ENCODE peak calls at places on chromosome 13, in ten cellular contexts. S is suprapubic skin, O is breast epithelium, E is prostate gland, R is esophagus muscularis mucosa, Q is HL-60, A is HepG2, Z is SK-N-SH, D is K562, H is Panc1. N is an unnamed sample.

GRCh38 chr13:32150239-32150638 is 118.7 kb downstream of the FRY start:
- DNase-seq in Q (no peak), R (no peak), A (no peak), H (no peak), O (no peak), Z (no peak), D (no peak), E (no peak), S (no peak), N (no peak)

GRCh38 chr13:112348642-112349345 is 27.4 kb upstream of the SPACA7 start:
- DNase-seq in Z (no peak), Q (no peak), E (no peak), A (no peak), O (no peak), H (no peak), D (no peak), S (peak), R (no peak), N (peak)

GRCh38 chr13:76791290-76791664 is 94.9 kb downstream of the KCTD12 start:
- DNase-seq in H (no peak), A (no peak), Q (no peak), D (no peak), E (no peak), R (no peak), S (no peak), O (no peak), Z (no peak), N (no peak)

GRCh38 chr13:39370554-39370953 is 232.4 kb downstream of the LHFPL6 start:
- DNase-seq in D (no peak), H (no peak), A (no peak), O (no peak), S (no peak), R (no peak), Z (no peak), Q (no peak), E (peak), N (no peak)

GRCh38 chr13:36872621-36873020 is 47.4 kb downstream of the SMAD9 start:
- DNase-seq in D (no peak), E (peak), Z (no peak), A (no peak), O (no peak), H (no peak), Q (no peak), R (peak), S (no peak), N (no peak)

GRCh38 chr13:43204591-43204990 is 181.2 kb downstream of the DNAJC15 start:
- DNase-seq in E (no peak), R (no peak), Z (no peak), Q (no peak), O (no peak), D (no peak), H (no peak), A (no peak), S (no peak), N (no peak)

GRCh38 chr13:102651392-102651791 is 43.5 kb downstream of the METTL21C start:
- DNase-seq in S (no peak), A (no peak), O (no peak), E (no peak), H (no peak), R (no peak), Z (no peak), Q (no peak), D (no peak), N (no peak)

GRCh38 chr13:40189885-40190655 is 476.4 kb downstream of the FOXO1 start:
- DNase-seq in Z (peak), S (no peak), H (no peak), R (no peak), E (no peak), Q (no peak), O (no peak), A (no peak), D (no peak), N (no peak)

GRCh38 chr13:60572003-60572792 is 175.2 kb downstream of the TDRD3 start:
- DNase-seq in H (peak), S (no peak), O (no peak), D (no peak), Q (no peak), Z (no peak), E (no peak), A (peak), R (no peak), N (no peak)

GRCh38 chr13:38228322-38228721 is 121.3 kb upstream of the UFM1 start:
- DNase-seq in D (no peak), H (no peak), O (no peak), S (no peak), A (no peak), R (no peak), Z (no peak), E (no peak), Q (no peak), N (no peak)

GRCh38 chr13:58298556-58299135 is 667.1 kb downstream of the PCDH17 start:
- DNase-seq in A (peak), D (no peak), Q (no peak), R (no peak), S (no peak), Z (no peak), E (no peak), O (no peak), H (no peak), N (no peak)

GRCh38 chr13:50094615-50095293 is 79.5 kb downstream of the KCNRG start:
- DNase-seq in E (no peak), O (no peak), A (no peak), S (no peak), R (no peak), D (no peak), Z (no peak), Q (no peak), H (no peak), N (no peak)

GRCh38 chr13:106772202-106772601 is 204.3 kb upstream of the ARGLU1 start:
- DNase-seq in Z (no peak), E (no peak), O (no peak), H (no peak), Q (no peak), D (no peak), R (no peak), A (no peak), S (no peak), N (no peak)

GRCh38 chr13:112067121-112067741 is at the start of gene SOX1:
- DNase-seq in H (no peak), R (peak), Q (no peak), A (no peak), S (peak), O (no peak), Z (no peak), E (no peak), D (no peak), N (peak)

GRCh38 chr13:49319555-49320350 is 72.0 kb downstream of the CDADC1 start:
- DNase-seq in S (no peak), H (no peak), A (no peak), D (no peak), Q (no peak), Z (no peak), E (no peak), O (no peak), R (no peak), N (no peak)

GRCh38 chr13:40963927-40964326 is 55.2 kb downstream of the ELF1 start:
- DNase-seq in H (no peak), D (peak), E (no peak), S (no peak), R (no peak), A (no peak), Q (no peak), Z (no peak), O (no peak), N (no peak)

GRCh38 chr13:112783946-112784500 is 94.2 kb downstream of the ATP11A start:
- DNase-seq in Q (no peak), D (no peak), Z (no peak), E (no peak), R (no peak), H (no peak), A (no peak), S (no peak), O (no peak), N (no peak)

GRCh38 chr13:60759499-60759898 is 362.5 kb downstream of the TDRD3 start:
- DNase-seq in D (no peak), E (peak), S (no peak), H (no peak), Z (peak), O (no peak), R (no peak), Q (no peak), A (peak), N (no peak)

GRCh38 chr13:36124236-36124822 is 6.9 kb downstream of the DCLK1 start:
- DNase-seq in E (no peak), Q (no peak), O (no peak), A (no peak), S (no peak), D (no peak), R (no peak), H (no peak), Z (no peak), N (no peak)

GRCh38 chr13:107927557-107927956 is 287.8 kb downstream of the LIG4 start:
- DNase-seq in O (no peak), A (no peak), Z (no peak), R (no peak), E (no peak), Q (no peak), S (no peak), D (peak), H (no peak), N (no peak)

GRCh38 chr13:25922373-25922772 is 129.4 kb downstream of the SHISA2 start:
- DNase-seq in E (no peak), S (no peak), R (no peak), H (no peak), Q (peak), D (no peak), O (no peak), Z (no peak), A (no peak), N (no peak)

GRCh38 chr13:67119481-67119883 is 110.7 kb downstream of the PCDH9 start:
- DNase-seq in D (no peak), Z (no peak), S (no peak), A (no peak), H (peak), E (no peak), Q (no peak), O (no peak), R (no peak), N (no peak)

GRCh38 chr13:39616087-39616694 is 13.2 kb upstream of the LHFPL6 start:
- DNase-seq in S (no peak), O (no peak), Q (peak), H (no peak), E (peak), Z (peak), A (peak), R (no peak), D (peak), N (no peak)

GRCh38 chr13:80337011-80337688 is 3.8 kb downstream of the SPRY2 start:
- DNase-seq in H (no peak), O (no peak), S (no peak), E (peak), R (no peak), Q (no peak), A (no peak), D (no peak), Z (peak), N (no peak)

GRCh38 chr13:41411536-41411935 is 45.8 kb upstream of the RGCC start:
- DNase-seq in D (peak), A (peak), H (no peak), R (peak), Z (no peak), O (no peak), S (no peak), E (peak), Q (no peak), N (peak)

GRCh38 chr13:39036212-39036611 is 1.7 kb downstream of the PROSER1 start:
- DNase-seq in S (no peak), E (no peak), Z (no peak), Q (peak), H (no peak), R (no peak), O (no peak), D (no peak), A (peak), N (no peak)

GRCh38 chr13:106493569-106493968 is 41.9 kb downstream of the EFNB2 start:
- DNase-seq in Q (peak), R (no peak), E (no peak), D (no peak), H (no peak), O (no peak), Z (no peak), A (no peak), S (no peak), N (no peak)

GRCh38 chr13:40440990-40441820 is 225.2 kb downstream of the FOXO1 start:
- DNase-seq in Q (no peak), S (no peak), E (peak), Z (peak), H (no peak), D (no peak), R (no peak), A (no peak), O (peak), N (peak)

GRCh38 chr13:32687275-32687674 is 101.0 kb downstream of the PDS5B start:
- DNase-seq in A (no peak), R (no peak), Q (no peak), E (no peak), D (no peak), S (no peak), Z (no peak), O (no peak), H (no peak), N (no peak)

GRCh38 chr13:93847162-93847561 is 620.6 kb downstream of the GPC6 start:
- DNase-seq in E (no peak), Z (no peak), H (no peak), A (peak), O (no peak), S (no peak), D (no peak), Q (no peak), R (no peak), N (no peak)

GRCh38 chr13:82698941-82699340 is 1183.3 kb downstream of the SLITRK1 start:
- DNase-seq in Q (no peak), H (no peak), A (no peak), D (no peak), Z (no peak), O (no peak), S (no peak), R (no peak), E (no peak), N (no peak)

GRCh38 chr13:108795841-108796240 is 166.4 kb downstream of the MYO16 start:
- DNase-seq in R (no peak), Z (no peak), O (no peak), H (no peak), D (no peak), E (no peak), S (no peak), Q (no peak), A (no peak), N (no peak)

GRCh38 chr13:97004886-97005285 is 10.6 kb upstream of the OXGR1 start:
- DNase-seq in O (no peak), R (no peak), S (no peak), D (no peak), H (no peak), A (no peak), Z (no peak), Q (no peak), E (no peak), N (no peak)

GRCh38 chr13:113835461-113836274 is 28.2 kb downstream of the GAS6 start:
- DNase-seq in H (no peak), E (no peak), D (no peak), Q (no peak), Z (peak), O (no peak), R (no peak), S (no peak), A (no peak), N (no peak)

GRCh38 chr13:113838711-113839201 is 25.1 kb downstream of the GAS6 start:
- DNase-seq in O (no peak), R (no peak), D (no peak), E (no peak), S (no peak), Q (no peak), H (no peak), Z (no peak), A (no peak), N (no peak)

GRCh38 chr13:113836917-113837553 is 26.8 kb downstream of the GAS6 start:
- DNase-seq in S (no peak), A (no peak), Z (peak), O (no peak), Q (no peak), H (no peak), R (no peak), E (peak), D (no peak), N (no peak)

GRCh38 chr13:113839536-113840204 is 24.2 kb downstream of the GAS6 start:
- DNase-seq in O (no peak), H (no peak), Z (no peak), S (no peak), A (no peak), Q (no peak), D (no peak), R (no peak), E (no peak), N (no peak)

DNA sequence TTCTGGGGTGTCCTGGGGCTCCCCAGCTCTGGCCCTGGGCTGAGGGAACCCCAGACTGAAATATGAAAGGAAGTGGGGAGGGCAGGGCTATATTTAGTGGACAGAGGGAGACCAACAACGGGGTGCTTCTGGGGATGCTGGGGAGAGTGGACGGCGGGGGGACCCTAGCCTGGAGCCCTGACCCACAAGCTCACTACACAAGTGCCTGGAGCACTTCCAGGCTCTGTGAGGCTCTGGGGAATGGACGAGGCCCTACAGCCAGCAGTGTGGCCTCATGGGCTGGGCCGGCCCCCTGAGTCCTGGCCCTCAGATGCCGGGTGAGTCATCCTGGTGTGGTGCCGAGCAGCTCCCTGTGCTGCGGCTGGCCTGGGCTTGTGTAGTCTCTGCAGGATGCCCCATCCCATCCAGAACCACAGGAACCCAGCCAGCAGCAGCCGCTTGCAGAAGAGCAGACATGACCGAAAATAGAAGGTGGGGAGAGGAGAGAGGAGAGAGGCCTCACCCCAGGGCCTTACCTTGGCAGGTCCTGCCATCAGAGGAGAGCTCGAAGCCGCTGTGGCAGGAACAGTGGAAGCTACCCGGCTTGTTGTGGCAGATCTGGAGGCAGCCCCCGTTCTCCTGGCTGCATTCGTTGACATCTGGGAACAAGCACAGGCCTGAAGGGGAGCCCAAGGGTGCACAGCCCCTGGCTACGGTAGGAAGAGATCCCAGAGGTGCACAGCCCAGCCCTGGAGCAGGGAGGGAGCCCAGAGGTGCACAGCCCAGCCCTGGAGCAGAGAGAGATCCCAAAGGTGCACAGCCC is 26.1 kb downstream of the GAS6 start:
- DNase-seq in R (peak), S (peak), E (peak), O (peak), H (no peak), Z (peak), D (peak), Q (no peak), A (peak), N (no peak)
- H3K4me3 ChIP-seq in R (peak), S (peak), E (no peak), O (no peak), H (peak), Z (peak), D (no peak), Q (no peak), A (no peak), N (no peak)

GRCh38 chr13:78742659-78743058 is 83.7 kb upstream of the OBI1 start:
- DNase-seq in R (no peak), O (no peak), Z (no peak), Q (no peak), S (no peak), A (no peak), D (no peak), E (no peak), H (no peak), N (no peak)

GRCh38 chr13:78743972-78744371 is 85.0 kb upstream of the OBI1 start:
- DNase-seq in O (no peak), Q (no peak), A (no peak), D (no peak), E (no peak), S (no peak), R (no peak), H (no peak), Z (no peak), N (no peak)
- H3K27ac ChIP-seq in O (no peak), Q (no peak), A (no peak), D (no peak), E (no peak), S (no peak), R (no peak), H (no peak), Z (no peak), N (no peak)

GRCh38 chr13:110347088-110347487 is 40.0 kb downstream of the COL4A2 start:
- DNase-seq in O (no peak), D (no peak), Q (no peak), Z (no peak), E (no peak), R (no peak), H (no peak), S (no peak), A (no peak), N (no peak)

GRCh38 chr13:110348309-110348625 is 41.2 kb downstream of the COL4A2 start:
- DNase-seq in Z (no peak), Q (no peak), A (no peak), S (no peak), H (no peak), O (no peak), R (no peak), E (no peak), D (no peak), N (no peak)

GRCh38 chr13:110348751-110349150 is 41.7 kb downstream of the COL4A2 start:
- DNase-seq in Z (no peak), S (no peak), A (no peak), Q (no peak), H (no peak), D (no peak), E (no peak), R (no peak), O (no peak), N (no peak)

GRCh38 chr13:110346661-110347067 is 39.6 kb downstream of the COL4A2 start:
- DNase-seq in S (no peak), E (no peak), Q (no peak), Z (no peak), D (no peak), H (no peak), A (no peak), O (no peak), R (no peak), N (no peak)

GRCh38 chr13:110347535-110348308 is 40.6 kb downstream of the COL4A2 start:
- DNase-seq in A (peak), R (no peak), H (no peak), Q (no peak), D (no peak), O (peak), E (peak), S (no peak), Z (no peak), N (no peak)
- TF ChIP-seq POLR2AphosphoS5 in A (no peak), R (no peak), H (no peak), Q (no peak), D (no peak), O (no peak), E (peak), S (peak), Z (peak), N (peak)

GRCh38 chr13:46388308-46388707 is 1.3 kb upstream of the RUBCNL start:
- DNase-seq in H (no peak), S (no peak), Z (no peak), R (no peak), O (no peak), D (no peak), Q (no peak), E (no peak), A (no peak), N (no peak)

GRCh38 chr13:46388846-46389245 is 1.8 kb upstream of the RUBCNL start:
- DNase-seq in Z (no peak), S (no peak), D (no peak), Q (no peak), E (no peak), O (no peak), A (no peak), H (no peak), R (no peak), N (no peak)

GRCh38 chr13:46386426-46386995 is 541 bp downstream of the RUBCNL start:
- DNase-seq in E (no peak), R (no peak), Q (no peak), O (no peak), Z (peak), S (no peak), H (no peak), D (no peak), A (no peak), N (peak)

GRCh38 chr13:46385946-46386345 is 1.1 kb downstream of the RUBCNL start:
- DNase-seq in Z (no peak), S (no peak), E (no peak), D (no peak), A (no peak), O (no peak), R (no peak), Q (no peak), H (no peak), N (no peak)

DNA sequence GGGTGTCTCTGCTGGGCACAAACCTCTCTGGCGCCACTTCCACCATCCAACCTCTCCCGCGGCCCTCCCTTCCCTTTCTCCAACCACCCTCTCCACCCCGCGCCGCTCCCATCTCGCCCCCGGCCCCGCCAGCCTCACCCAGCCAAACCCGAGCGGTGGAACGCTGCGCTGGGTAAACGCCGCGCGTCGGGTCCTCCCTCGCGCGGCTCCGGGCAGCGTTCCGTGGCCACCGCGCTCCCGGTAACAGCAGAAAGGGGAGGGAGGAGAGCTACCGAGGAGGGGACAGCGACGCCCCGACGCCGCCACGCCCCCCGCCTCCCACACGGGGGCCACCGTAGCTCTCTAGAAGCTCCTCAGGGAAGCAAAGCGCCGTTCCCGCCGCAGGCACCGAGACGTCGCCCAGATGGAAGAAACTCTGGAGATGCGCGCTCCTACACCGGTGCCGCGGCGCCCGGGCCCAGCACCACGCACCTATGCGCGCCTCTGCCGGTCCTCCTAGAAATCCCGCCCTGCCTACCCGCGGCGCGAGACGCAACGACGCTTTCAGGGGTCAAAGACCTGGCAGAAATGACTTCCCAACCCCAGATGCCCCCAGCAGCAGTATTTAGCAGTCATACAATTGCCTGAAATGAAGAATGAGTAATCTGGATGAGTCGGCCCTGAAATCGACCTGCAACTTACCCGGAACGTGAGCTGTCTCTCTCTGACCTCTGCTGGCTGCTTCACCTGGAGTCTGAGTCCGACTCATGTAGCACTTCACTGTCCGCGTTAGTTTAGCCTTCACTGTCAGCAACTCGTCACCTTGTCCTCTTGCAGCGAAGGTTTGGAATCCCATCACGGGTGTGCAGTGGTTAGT is at the start of gene RUBCNL:
- DNase-seq in R (no peak), E (no peak), A (no peak), Q (no peak), H (no peak), D (no peak), S (no peak), O (no peak), Z (peak), N (peak)
- H3K4me3 ChIP-seq in R (peak), E (peak), A (peak), Q (peak), H (no peak), D (no peak), S (peak), O (peak), Z (peak), N (peak)